ENCODE peak calls at places on chromosomes 4 and X, in four cellular contexts. One of them, this sample, is unnamed.

GRCh38 chr4:83043801-83044407 is 8.9 kb downstream of the COPS4 start:
- DNase-seq in HepG2: no peak
- DNase-seq in IMR-90: peak; percentile 44
- DNase-seq in A549: no peak
- DNase-seq in this sample: no peak

GRCh38 chr4:27010334-27010940 is 149.8 kb downstream of the STIM2 start:
- DNase-seq in HepG2: peak; percentile 46
- DNase-seq in IMR-90: peak; percentile 75
- DNase-seq in A549: peak; percentile 10
- DNase-seq in this sample: peak; percentile 46

GRCh38 chr4:175970072-175970471 is 95.6 kb upstream of the WDR17 start:
- DNase-seq in A549: no peak
- DNase-seq in IMR-90: no peak
- DNase-seq in HepG2: no peak
- DNase-seq in this sample: no peak

GRCh38 chrX:100478714-100479113 is 68.6 kb upstream of the PCDH19 start:
- DNase-seq in HepG2: no peak
- DNase-seq in A549: no peak
- DNase-seq in IMR-90: no peak
- DNase-seq in this sample: no peak

GRCh38 chrX:120457766-120458180 is 11.3 kb downstream of the LAMP2 start:
- DNase-seq in IMR-90: peak; percentile 76
- DNase-seq in HepG2: no peak
- DNase-seq in A549: no peak
- DNase-seq in this sample: no peak

GRCh38 chrX:97597954-97598353 is 714.2 kb downstream of the RPA4 start:
- DNase-seq in HepG2: no peak
- DNase-seq in A549: no peak
- DNase-seq in IMR-90: no peak
- DNase-seq in this sample: no peak

GRCh38 chr4:181504846-181505374 is 738.3 kb upstream of the TENM3 start:
- DNase-seq in A549: no peak
- DNase-seq in IMR-90: no peak
- DNase-seq in HepG2: no peak
- DNase-seq in this sample: no peak

GRCh38 chr4:155403886-155404285 is 27.1 kb upstream of the MAP9 start:
- DNase-seq in IMR-90: peak; percentile 72
- DNase-seq in A549: peak; percentile 6
- DNase-seq in HepG2: no peak
- DNase-seq in this sample: no peak

GRCh38 chrX:122582280-122582679 is 601.8 kb upstream of the GRIA3 start:
- DNase-seq in IMR-90: no peak
- DNase-seq in HepG2: no peak
- DNase-seq in A549: no peak
- DNase-seq in this sample: no peak

GRCh38 chr4:15132739-15133138 is 130.5 kb downstream of the CPEB2 start:
- DNase-seq in IMR-90: no peak
- DNase-seq in HepG2: no peak
- DNase-seq in A549: no peak
- DNase-seq in this sample: no peak

GRCh38 chr4:152729466-152729865 is 49.7 kb upstream of the TMEM154 start:
- DNase-seq in IMR-90: peak; percentile 11
- DNase-seq in HepG2: no peak
- DNase-seq in A549: no peak
- DNase-seq in this sample: no peak

GRCh38 chr4:173167793-173168395 is 717 bp upstream of the GALNT7 start:
- DNase-seq in A549: peak; percentile 47
- DNase-seq in HepG2: no peak
- DNase-seq in IMR-90: peak; percentile 30
- DNase-seq in this sample: peak; percentile 75

GRCh38 chr4:17166954-17167353 is 268.5 kb upstream of the LDB2 start:
- DNase-seq in HepG2: no peak
- DNase-seq in A549: no peak
- DNase-seq in IMR-90: no peak
- DNase-seq in this sample: no peak

GRCh38 chr4:149645790-149646189 is 169.9 kb downstream of the IQCM start:
- DNase-seq in HepG2: no peak
- DNase-seq in IMR-90: no peak
- DNase-seq in A549: no peak
- DNase-seq in this sample: no peak

GRCh38 chr4:40515398-40516293 is 114.0 kb downstream of the RBM47 start:
- DNase-seq in HepG2: peak; percentile 64
- DNase-seq in IMR-90: no peak
- DNase-seq in A549: peak; percentile 31
- DNase-seq in this sample: peak; percentile 81

GRCh38 chr4:107519057-107519456 is 201.0 kb downstream of the PAPSS1 start:
- DNase-seq in IMR-90: peak; percentile 5
- DNase-seq in A549: no peak
- DNase-seq in HepG2: peak; percentile 25
- DNase-seq in this sample: no peak

GRCh38 chr4:85955614-85956295 is 404.1 kb downstream of the MAPK10 start:
- DNase-seq in IMR-90: peak; percentile 18
- DNase-seq in A549: no peak
- DNase-seq in HepG2: no peak
- DNase-seq in this sample: no peak

GRCh38 chr4:41517121-41517520 is 20.8 kb upstream of the LIMCH1 start:
- DNase-seq in A549: no peak
- DNase-seq in IMR-90: no peak
- DNase-seq in HepG2: no peak
- DNase-seq in this sample: no peak

GRCh38 chrX:40154229-40154852 is 56.6 kb upstream of the BCOR start:
- DNase-seq in IMR-90: no peak
- DNase-seq in HepG2: peak; percentile 82
- DNase-seq in A549: peak; percentile 53
- DNase-seq in this sample: peak; percentile 32

GRCh38 chrX:153640045-153640686 is 6.8 kb upstream of the DUSP9 start:
- DNase-seq in HepG2: no peak
- DNase-seq in IMR-90: no peak
- DNase-seq in A549: no peak
- DNase-seq in this sample: no peak

GRCh38 chrX:31658360-31658759 is 586.5 kb upstream of the FTHL17 start:
- DNase-seq in A549: no peak
- DNase-seq in IMR-90: peak; percentile 49
- DNase-seq in HepG2: peak; percentile 1
- DNase-seq in this sample: peak; percentile 8

GRCh38 chr4:95761871-95762270 is 78.0 kb upstream of the PDHA2 start:
- DNase-seq in HepG2: no peak
- DNase-seq in IMR-90: peak; percentile 59
- DNase-seq in A549: no peak
- DNase-seq in this sample: no peak

GRCh38 chr4:53617101-53617680 is 25.9 kb upstream of the LNX1 start:
- DNase-seq in IMR-90: peak; percentile 39
- DNase-seq in HepG2: no peak
- DNase-seq in A549: no peak
- DNase-seq in this sample: no peak

GRCh38 chr4:53619431-53619830 is 28.1 kb upstream of the LNX1 start:
- DNase-seq in A549: no peak
- DNase-seq in IMR-90: no peak
- DNase-seq in HepG2: no peak
- DNase-seq in this sample: no peak

GRCh38 chr4:53620956-53621355 is 29.7 kb upstream of the LNX1 start:
- DNase-seq in HepG2: no peak
- DNase-seq in IMR-90: no peak
- DNase-seq in A549: no peak
- DNase-seq in this sample: no peak

GRCh38 chr4:53618321-53618720 is 27.0 kb upstream of the LNX1 start:
- DNase-seq in HepG2: no peak
- DNase-seq in A549: no peak
- DNase-seq in IMR-90: no peak
- DNase-seq in this sample: no peak

DNA sequence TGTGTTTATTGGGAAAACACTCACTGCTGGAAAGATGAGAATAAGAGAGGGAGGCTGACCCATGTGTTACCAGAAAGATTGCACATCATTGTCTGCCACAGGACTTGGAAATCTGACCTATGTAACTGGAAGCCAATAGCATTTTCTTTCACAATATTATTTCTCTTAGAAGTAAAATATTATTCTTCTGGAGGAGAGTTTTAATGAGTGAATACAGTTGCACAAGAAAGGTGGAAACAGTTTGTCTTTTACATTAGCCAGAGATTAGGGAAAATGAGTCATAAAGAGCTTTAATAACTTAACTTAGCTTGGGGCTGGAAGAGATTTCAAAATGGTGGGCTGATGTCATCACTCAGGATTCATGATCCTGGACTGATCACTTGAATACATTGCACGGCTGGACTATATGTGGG is 31.5 kb upstream of the LNX1 start:
- DNase-seq in HepG2: no peak
- DNase-seq in A549: no peak
- DNase-seq in IMR-90: peak; percentile 89
- DNase-seq in this sample: no peak
- TF ChIP-seq MAZ in HepG2: no peak
- TF ChIP-seq MAZ in A549: no peak
- TF ChIP-seq MAZ in IMR-90: no peak
- TF ChIP-seq MAZ in this sample: no peak

GRCh38 chr4:128284317-128284716 is 3.3 kb downstream of the PGRMC2 start:
- DNase-seq in HepG2: no peak
- DNase-seq in IMR-90: no peak
- DNase-seq in A549: no peak
- DNase-seq in this sample: no peak
- TF ChIP-seq MAZ in HepG2: no peak
- TF ChIP-seq MAZ in IMR-90: no peak
- TF ChIP-seq MAZ in A549: no peak
- TF ChIP-seq MAZ in this sample: no peak

DNA sequence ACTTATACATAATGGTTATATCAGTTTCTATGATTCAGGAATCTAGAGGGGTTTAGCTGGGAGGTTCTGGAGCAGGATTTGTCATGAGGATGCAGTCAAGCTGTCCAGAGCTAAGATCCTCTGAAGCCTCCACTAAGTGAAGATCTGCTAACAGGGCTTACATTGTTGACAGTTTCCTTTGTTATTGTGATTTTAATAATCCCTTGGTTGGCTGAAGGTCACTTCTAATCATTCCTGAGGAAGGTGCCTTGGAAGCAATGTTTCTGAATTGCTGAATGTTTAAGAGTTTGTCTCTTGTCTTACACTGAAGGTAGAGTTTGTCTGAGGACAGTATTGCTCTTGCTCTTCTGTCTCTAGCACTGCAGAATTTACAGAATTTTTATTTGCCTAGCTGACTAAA is 41.3 kb downstream of the BANK1 start:
- DNase-seq in A549: no peak
- DNase-seq in IMR-90: no peak
- DNase-seq in HepG2: no peak
- DNase-seq in this sample: no peak
- TF ChIP-seq MAZ in A549: no peak
- TF ChIP-seq MAZ in IMR-90: no peak
- TF ChIP-seq MAZ in HepG2: no peak
- TF ChIP-seq MAZ in this sample: no peak

DNA sequence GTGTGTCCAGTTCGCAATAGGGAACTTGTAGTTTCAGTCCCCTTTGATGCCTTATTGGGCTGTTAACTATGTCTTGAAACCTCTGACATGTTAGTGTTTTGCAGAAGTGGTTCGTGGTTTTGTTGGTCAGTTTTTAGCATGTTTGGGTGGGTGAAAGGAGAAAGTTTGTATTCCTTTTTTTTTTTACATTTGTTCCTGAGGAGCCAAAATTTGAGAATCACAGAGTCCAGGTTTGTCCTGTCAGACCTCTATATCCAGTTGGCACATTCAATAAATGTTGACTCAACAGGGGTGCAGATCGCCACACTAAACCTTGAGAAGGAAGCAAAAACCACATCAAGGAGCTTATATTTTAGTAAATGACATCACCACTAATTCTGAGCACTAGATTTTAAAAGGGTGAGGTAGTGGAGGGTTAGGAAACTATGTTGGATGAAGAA is 26.2 kb downstream of the DLG3 start:
- DNase-seq in IMR-90: peak; percentile 18
- DNase-seq in A549: no peak
- DNase-seq in HepG2: no peak
- DNase-seq in this sample: no peak
- TF ChIP-seq MAZ in IMR-90: no peak
- TF ChIP-seq MAZ in A549: no peak
- TF ChIP-seq MAZ in HepG2: no peak
- TF ChIP-seq MAZ in this sample: no peak

GRCh38 chr4:66956426-66956825 is 588.9 kb downstream of the CENPC start:
- DNase-seq in A549: no peak
- DNase-seq in HepG2: no peak
- DNase-seq in IMR-90: no peak
- DNase-seq in this sample: no peak
- TF ChIP-seq MAZ in A549: no peak
- TF ChIP-seq MAZ in HepG2: no peak
- TF ChIP-seq MAZ in IMR-90: no peak
- TF ChIP-seq MAZ in this sample: no peak

GRCh38 chrX:47158131-47158530 is 13.1 kb downstream of the RBM10 start:
- DNase-seq in IMR-90: no peak
- DNase-seq in HepG2: no peak
- DNase-seq in A549: no peak
- DNase-seq in this sample: no peak
- TF ChIP-seq MAZ in IMR-90: no peak
- TF ChIP-seq MAZ in HepG2: no peak
- TF ChIP-seq MAZ in A549: no peak
- TF ChIP-seq MAZ in this sample: no peak

GRCh38 chr4:74618166-74618565 is 173.2 kb downstream of the AREG start:
- DNase-seq in A549: no peak
- DNase-seq in HepG2: no peak
- DNase-seq in IMR-90: no peak
- DNase-seq in this sample: no peak
- TF ChIP-seq MAZ in A549: no peak
- TF ChIP-seq MAZ in HepG2: no peak
- TF ChIP-seq MAZ in IMR-90: no peak
- TF ChIP-seq MAZ in this sample: no peak

DNA sequence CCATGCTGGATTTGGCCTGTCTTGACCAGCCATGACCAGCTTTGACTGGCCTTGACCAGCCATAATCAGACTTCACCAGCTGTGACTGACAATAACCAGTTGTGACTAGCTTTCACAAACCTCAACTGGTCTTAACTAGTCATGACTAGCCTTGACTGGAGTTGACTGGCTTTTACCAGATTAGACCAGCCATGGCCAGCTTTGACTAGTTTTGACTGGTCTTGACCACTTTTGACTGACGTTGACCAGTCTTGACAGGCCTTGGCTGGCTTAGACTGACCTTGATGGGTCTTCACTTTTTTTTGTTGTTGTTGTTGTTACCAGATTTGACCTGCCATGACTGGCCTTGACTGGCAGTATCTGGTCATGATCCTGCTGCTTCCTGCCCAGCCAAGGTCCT is 67.4 kb downstream of the RLIM start:
- DNase-seq in IMR-90: no peak
- DNase-seq in A549: no peak
- DNase-seq in HepG2: no peak
- DNase-seq in this sample: no peak
- TF ChIP-seq MAZ in IMR-90: no peak
- TF ChIP-seq MAZ in A549: no peak
- TF ChIP-seq MAZ in HepG2: no peak
- TF ChIP-seq MAZ in this sample: no peak

DNA sequence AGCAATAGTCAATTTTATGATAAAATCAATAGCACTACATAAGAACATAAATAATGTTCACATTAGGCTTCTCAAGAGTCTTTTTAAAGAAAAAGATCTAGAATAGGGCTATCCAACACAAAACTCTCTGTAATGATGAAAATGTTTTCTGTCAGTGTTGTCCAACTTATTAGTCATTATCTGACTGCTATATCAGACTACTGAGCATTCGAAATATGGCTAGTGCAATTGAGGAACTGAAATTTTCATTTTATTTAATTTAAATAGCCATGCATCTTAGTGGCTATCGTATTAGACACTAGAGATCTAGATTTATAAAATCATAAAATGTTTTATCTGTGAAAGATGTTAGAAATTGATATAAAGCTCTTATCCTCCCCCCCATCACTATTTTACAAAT is 26.0 kb downstream of the PARM1 start:
- DNase-seq in A549: no peak
- DNase-seq in IMR-90: no peak
- DNase-seq in HepG2: no peak
- DNase-seq in this sample: no peak
- TF ChIP-seq MAZ in A549: no peak
- TF ChIP-seq MAZ in IMR-90: no peak
- TF ChIP-seq MAZ in HepG2: no peak
- TF ChIP-seq MAZ in this sample: no peak

This sample was measured in K562.